ENCODE peak calls at places on chromosomes 16 and 17, in four cellular contexts. P, E, Z and G are unnamed samples. For H3K9me3, the result is how much of the 10 kb centered on the place peaks cover.

GRCh38 chr17:1624650-1625049 is 4.0 kb downstream of the SLC43A2 start:
- DNase-seq in P (no peak), E (no peak), Z (no peak), G (no peak)

GRCh38 chr16:8751481-8752311 is 45.7 kb downstream of the TMEM186 start:
- DNase-seq in P (peak), E (no peak), Z (no peak), G (no peak)

GRCh38 chr16:49452568-49452967 is 79.0 kb downstream of the C16orf78 start:
- DNase-seq in P (no peak), E (no peak), Z (no peak), G (no peak)

GRCh38 chr16:1781758-1782407 is 488 bp downstream of the SPSB3 start:
- DNase-seq in P (peak), E (no peak), Z (peak), G (no peak)

GRCh38 chr16:86579268-86580062 is 1.1 kb downstream of the FOXL1 start:
- DNase-seq in P (no peak), E (no peak), Z (no peak), G (no peak)

GRCh38 chr16:30692381-30693074 is 6.4 kb upstream of the SRCAP start:
- DNase-seq in P (no peak), E (peak), Z (no peak), G (no peak)

GRCh38 chr17:63998721-63999679 is 849 bp downstream of the PRR29 start:
- DNase-seq in P (no peak), E (no peak), Z (peak), G (no peak)

GRCh38 chr17:43170140-43170765 is 761 bp upstream of the NBR1 start:
- DNase-seq in P (peak), E (peak), Z (peak), G (peak)

GRCh38 chr17:81961087-81961514 is at the start of gene NOTUM:
- DNase-seq in P (peak), E (peak), Z (peak), G (no peak)

GRCh38 chr16:65414284-65414984 is 292.6 kb upstream of the CDH11 start:
- DNase-seq in P (no peak), E (no peak), Z (peak), G (no peak)

GRCh38 chr16:87464691-87465300 is 28.0 kb downstream of the ZCCHC14 start:
- DNase-seq in P (no peak), E (peak), Z (peak), G (no peak)

GRCh38 chr16:24821129-24821528 is 24.6 kb upstream of the SLC5A11 start:
- DNase-seq in P (no peak), E (no peak), Z (no peak), G (no peak)

GRCh38 chr17:63696381-63696961 is 3.5 kb downstream of the LIMD2 start:
- DNase-seq in P (peak), E (peak), Z (peak), G (no peak)

GRCh38 chr17:50268632-50269287 is 5.5 kb upstream of the TMEM92 start:
- DNase-seq in P (no peak), E (peak), Z (no peak), G (no peak)

GRCh38 chr17:48636177-48637018 is 10.2 kb upstream of the HOXB9 start:
- DNase-seq in P (peak), E (peak), Z (peak), G (no peak)

GRCh38 chr16:67428146-67428731 is 2.7 kb upstream of the HSD11B2 start:
- DNase-seq in P (peak), E (peak), Z (peak), G (peak)

GRCh38 chr17:66691644-66692500 is 143.0 kb upstream of the CACNG5 start:
- DNase-seq in P (no peak), E (no peak), Z (no peak), G (peak)

GRCh38 chr16:74049027-74049426 is 247.6 kb upstream of the PSMD7 start:
- DNase-seq in P (no peak), E (no peak), Z (no peak), G (no peak)

GRCh38 chr16:57639172-57639571 is 10.7 kb downstream of the ADGRG1 start:
- DNase-seq in P (no peak), E (no peak), Z (peak), G (no peak)

GRCh38 chr16:11909653-11910551 is 5.9 kb downstream of the GSPT1 start:
- DNase-seq in P (no peak), E (no peak), Z (no peak), G (no peak)

GRCh38 chr16:1923299-1924034 is 5.3 kb upstream of the HS3ST6 start:
- DNase-seq in P (peak), E (no peak), Z (peak), G (no peak)

GRCh38 chr16:74865922-74866598 is 91.4 kb upstream of the FA2H start:
- DNase-seq in P (no peak), E (no peak), Z (no peak), G (no peak)

GRCh38 chr17:57597531-57598453 is 147.3 kb downstream of the CCDC182 start:
- DNase-seq in P (peak), E (peak), Z (peak), G (peak)

GRCh38 chr16:65745-66144 is 6.7 kb downstream of the RHBDF1 start:
- DNase-seq in P (peak), E (peak), Z (peak), G (peak)

GRCh38 chr17:2195729-2196128 is 107.9 kb downstream of the SMG6 start:
- DNase-seq in P (no peak), E (no peak), Z (no peak), G (no peak)

GRCh38 chr17:59707182-59707970 is at the start of the genes PTRH2 and VMP1:
- DNase-seq in P (peak), E (peak), Z (peak), G (peak)

GRCh38 chr16:46920402-46921068 is 36.4 kb downstream of the GPT2 start:
- DNase-seq in P (no peak), E (no peak), Z (no peak), G (no peak)

GRCh38 chr17:41452276-41452675 is 11.5 kb upstream of the KRT38 start:
- DNase-seq in P (no peak), E (no peak), Z (no peak), G (no peak)

GRCh38 chr16:82699711-82700495 is 73.1 kb downstream of the CDH13 start:
- DNase-seq in P (no peak), E (no peak), Z (no peak), G (no peak)

GRCh38 chr16:20849587-20850390 is 43.5 kb downstream of the REXO5 start:
- DNase-seq in P (peak), E (peak), Z (peak), G (peak)

GRCh38 chr17:77834170-77835115 is 124.1 kb upstream of the TNRC6C start:
- DNase-seq in P (peak), E (peak), Z (peak), G (no peak)

GRCh38 chr17:11737290-11737679 is 139.0 kb downstream of the DNAH9 start:
- DNase-seq in P (no peak), E (no peak), Z (no peak), G (no peak)

GRCh38 chr16:69497876-69498596 is 67.7 kb upstream of the NFAT5 start:
- DNase-seq in P (no peak), E (no peak), Z (no peak), G (no peak)

GRCh38 chr17:35298639-35299038 is 55.8 kb downstream of the SLFN5 start:
- DNase-seq in P (no peak), E (no peak), Z (no peak), G (no peak)

GRCh38 chr17:35294756-35295155 is 51.9 kb downstream of the SLFN5 start:
- DNase-seq in P (no peak), E (no peak), Z (no peak), G (no peak)

GRCh38 chr17:35295686-35296085 is 52.8 kb downstream of the SLFN5 start:
- DNase-seq in P (no peak), E (no peak), Z (no peak), G (no peak)

GRCh38 chr17:35299108-35299507 is 56.2 kb downstream of the SLFN5 start:
- DNase-seq in P (no peak), E (no peak), Z (no peak), G (no peak)

GRCh38 chr17:35297666-35298065 is 54.8 kb downstream of the SLFN5 start:
- DNase-seq in P (no peak), E (no peak), Z (no peak), G (no peak)
- H3K9me3 ChIP-seq in P (under half), E (under half), Z (under half), G (under half)

DNA sequence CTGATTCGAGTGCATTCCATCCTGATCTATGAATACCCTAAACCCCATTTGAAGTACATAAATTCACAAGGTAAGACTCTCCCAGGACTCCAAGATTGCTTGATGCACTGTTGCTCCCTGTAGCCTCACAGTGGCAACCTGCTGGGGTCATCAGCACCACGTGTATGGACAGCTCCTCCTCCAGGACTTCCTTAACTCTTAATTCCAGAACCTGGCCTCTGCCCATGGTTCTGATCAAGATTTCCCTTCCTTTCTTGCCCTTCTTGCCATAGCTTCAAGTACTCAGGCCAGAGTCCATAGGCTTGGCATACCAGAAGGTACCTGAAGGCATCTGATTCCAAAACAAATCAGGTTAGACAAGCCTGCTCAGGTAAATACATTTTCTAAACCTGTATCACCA is 34.0 kb upstream of the NLK start:
- DNase-seq in P (peak), E (peak), Z (no peak), G (no peak)
- TF ChIP-seq REST in P (peak), E (peak), Z (peak), G (peak)

GRCh38 chr16:35425270-35425669 is 1965.9 kb downstream of the TP53TG3F start:
- DNase-seq in P (no peak), E (no peak), Z (peak), G (no peak)
- H3K9me3 ChIP-seq in P (under half), E (under half), Z (under half), G (under half)

GRCh38 chr16:53052519-53053501 is at the start of gene CHD9NB:
- DNase-seq in P (peak), E (no peak), Z (peak), G (no peak)
- TF ChIP-seq REST in P (no peak), E (no peak), Z (no peak), G (no peak)

GRCh38 chr16:35533683-35534082 is 2074.3 kb downstream of the TP53TG3F start:
- DNase-seq in P (no peak), E (no peak), Z (no peak), G (no peak)
- H3K9me3 ChIP-seq in P (under half), E (under half), Z (under half), G (under half)

DNA sequence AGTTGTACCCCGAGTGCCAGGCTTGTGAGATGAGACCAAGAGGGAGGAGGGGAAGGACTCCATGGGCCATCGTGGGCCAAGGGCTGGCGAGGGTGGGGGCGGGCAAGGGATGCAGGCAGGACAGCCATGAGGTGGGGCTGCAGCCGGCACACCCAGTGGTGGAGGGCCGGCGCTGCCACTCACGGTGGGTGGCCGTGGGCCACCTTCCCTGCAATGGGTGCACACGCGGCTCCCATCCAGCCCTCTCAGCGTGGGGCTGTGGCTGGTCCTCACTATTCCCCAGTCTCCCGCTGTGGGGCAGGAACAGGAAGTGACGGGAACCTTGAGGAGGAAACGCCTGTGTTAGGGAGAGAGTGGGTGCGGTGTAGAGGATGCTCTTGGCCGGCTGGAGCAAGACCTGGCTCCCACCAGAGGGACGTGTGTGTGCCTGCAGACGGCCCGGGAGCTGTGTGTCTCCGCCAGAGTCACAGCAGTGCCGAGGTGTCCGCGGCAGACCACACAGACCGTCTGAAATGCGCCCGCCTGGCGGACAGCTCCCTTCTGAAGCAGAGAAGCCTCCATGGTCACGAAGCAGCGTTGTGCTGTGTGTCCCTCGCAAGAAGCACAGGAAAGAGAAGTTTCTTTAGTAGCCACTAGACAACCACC is 23.6 kb downstream of the CIBAR2 start:
- DNase-seq in P (no peak), E (no peak), Z (no peak), G (no peak)
- TF ChIP-seq REST in P (no peak), E (no peak), Z (no peak), G (no peak)

DNA sequence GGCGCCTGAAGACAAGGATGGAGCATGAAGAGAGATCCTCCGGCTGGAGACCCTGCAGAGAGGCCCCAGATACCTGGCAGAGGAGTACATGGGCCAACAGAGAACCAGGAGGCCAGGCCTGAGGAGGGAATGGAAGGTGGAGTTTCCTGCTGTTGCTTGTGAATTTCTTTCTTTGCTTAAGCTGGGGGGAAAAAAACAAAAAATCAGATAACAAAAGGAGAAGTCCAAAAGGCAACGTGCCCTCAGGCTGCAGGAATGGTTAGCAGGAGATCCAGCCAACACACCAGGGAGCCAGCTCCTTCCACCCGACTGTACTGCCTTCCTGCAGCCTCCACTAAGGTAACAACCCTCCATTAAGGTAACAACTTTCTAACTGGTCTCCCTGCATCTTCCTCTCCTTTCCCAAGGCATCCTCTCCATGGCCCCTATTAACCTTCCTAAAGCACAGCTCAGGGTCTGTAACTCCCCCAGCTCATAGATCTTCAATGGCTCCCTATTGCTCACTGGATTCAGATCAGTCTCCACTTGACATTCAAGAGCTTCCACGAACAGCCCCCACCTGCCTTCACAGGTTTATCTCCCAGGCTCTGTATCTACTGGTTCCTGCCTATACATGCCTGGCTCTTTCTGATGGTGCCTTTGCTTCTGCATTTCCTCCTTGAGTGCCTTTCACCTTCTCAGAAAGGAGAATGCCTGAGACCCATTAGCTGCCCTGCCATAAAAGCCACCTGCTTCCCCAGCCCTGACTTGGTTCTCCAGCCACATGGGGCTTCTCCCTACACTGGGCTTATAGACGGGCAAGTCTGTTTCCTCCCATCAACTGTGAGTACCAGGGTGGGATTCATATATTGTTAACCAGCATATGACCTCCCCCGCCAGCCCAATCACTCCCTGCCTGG is 725 bp upstream of the ARL5C start:
- DNase-seq in P (no peak), E (no peak), Z (no peak), G (no peak)
- H3K9me3 ChIP-seq in P (under half), E (under half), Z (under half), G (under half)

DNA sequence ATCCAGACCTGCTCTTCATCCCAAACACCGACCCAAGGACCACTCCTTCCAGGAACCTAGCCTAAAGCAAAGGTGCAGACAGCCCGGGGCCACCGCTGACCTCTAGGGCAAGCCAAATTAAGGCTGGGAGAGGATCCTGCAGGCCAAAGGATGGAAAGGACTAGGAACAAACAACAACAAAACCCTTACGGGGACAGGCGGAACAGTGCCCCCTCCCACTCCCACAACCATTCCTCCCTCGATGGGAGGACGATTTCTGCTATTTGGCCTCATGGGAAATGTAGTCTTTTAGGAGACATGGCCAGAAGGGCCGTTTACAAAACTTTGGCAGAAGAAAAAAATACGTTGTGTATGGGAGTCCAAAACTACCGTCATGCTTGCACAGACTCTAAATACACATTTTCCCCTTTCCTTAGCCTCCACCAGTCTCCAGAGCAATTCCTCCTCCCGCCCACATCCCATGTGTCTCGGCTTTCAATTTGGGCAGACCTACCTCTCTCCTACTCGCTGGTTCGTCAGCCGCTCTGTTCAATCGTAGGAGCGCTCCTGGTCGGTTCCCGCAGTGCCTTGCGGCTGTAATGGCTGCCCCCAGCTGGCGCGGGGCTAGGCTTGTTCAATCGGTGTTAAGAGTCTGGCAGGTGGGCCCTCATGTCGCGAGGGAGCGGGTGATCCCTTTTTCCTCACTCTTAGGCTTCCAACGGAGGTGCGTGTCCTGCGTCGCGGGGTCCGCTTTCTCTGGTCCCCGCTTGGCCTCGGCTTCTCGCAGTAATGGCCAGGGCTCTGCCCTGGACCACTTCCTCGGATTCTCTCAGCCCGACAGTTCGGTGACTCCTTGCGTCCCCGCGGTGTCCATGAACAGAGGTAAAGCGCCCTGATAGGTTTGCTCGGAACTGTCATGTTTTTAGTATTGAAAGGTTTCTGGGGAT is at the start of gene ERAL1:
- DNase-seq in P (peak), E (peak), Z (peak), G (peak)
- TF ChIP-seq REST in P (no peak), E (no peak), Z (peak), G (peak)

GRCh38 chr16:34743115-34743514 is 1283.7 kb downstream of the TP53TG3F start:
- DNase-seq in P (no peak), E (no peak), Z (no peak), G (no peak)
- H3K9me3 ChIP-seq in P (under half), E (under half), Z (under half), G (under half)